ENCODE peak calls at places on chromosomes 12 and 14, in ten cellular contexts. One of them, this sample, is unnamed.

GRCh38 chr12:4308334-4308960 is 12.6 kb upstream of the TIGAR start:
- DNase-seq in tibial nerve: no peak
- DNase-seq in lower leg skin: no peak
- DNase-seq in spleen: no peak
- DNase-seq in stomach: no peak
- DNase-seq in endothelial cell of umbilical vein: no peak
- DNase-seq in IMR-90: no peak
- DNase-seq in body of pancreas: no peak
- DNase-seq in A549: no peak
- DNase-seq in uterus: no peak
- DNase-seq in this sample: no peak

GRCh38 chr14:86462193-86462592 is 932.2 kb downstream of the FLRT2 start:
- DNase-seq in tibial nerve: no peak
- DNase-seq in lower leg skin: no peak
- DNase-seq in spleen: no peak
- DNase-seq in stomach: no peak
- DNase-seq in endothelial cell of umbilical vein: no peak
- DNase-seq in IMR-90: peak
- DNase-seq in body of pancreas: peak
- DNase-seq in A549: peak
- DNase-seq in uterus: no peak
- DNase-seq in this sample: no peak

GRCh38 chr12:124441443-124442190 is 125.8 kb downstream of the NCOR2 start:
- DNase-seq in tibial nerve: no peak
- DNase-seq in lower leg skin: no peak
- DNase-seq in spleen: no peak
- DNase-seq in stomach: no peak
- DNase-seq in endothelial cell of umbilical vein: peak
- DNase-seq in IMR-90: peak
- DNase-seq in body of pancreas: no peak
- DNase-seq in A549: no peak
- DNase-seq in uterus: no peak
- DNase-seq in this sample: no peak

GRCh38 chr14:22556021-22556989 is 32.7 kb downstream of the DAD1 start:
- DNase-seq in tibial nerve: no peak
- DNase-seq in lower leg skin: peak
- DNase-seq in spleen: peak
- DNase-seq in stomach: peak
- DNase-seq in endothelial cell of umbilical vein: peak
- DNase-seq in IMR-90: peak
- DNase-seq in body of pancreas: peak
- DNase-seq in A549: no peak
- DNase-seq in uterus: peak
- DNase-seq in this sample: no peak

GRCh38 chr12:11264501-11264900 is 5.0 kb downstream of the PRB3 start:
- DNase-seq in tibial nerve: no peak
- DNase-seq in lower leg skin: no peak
- DNase-seq in spleen: no peak
- DNase-seq in stomach: no peak
- DNase-seq in endothelial cell of umbilical vein: no peak
- DNase-seq in IMR-90: no peak
- DNase-seq in body of pancreas: no peak
- DNase-seq in A549: no peak
- DNase-seq in uterus: no peak
- DNase-seq in this sample: no peak

GRCh38 chr14:19878029-19878642 is 3.2 kb downstream of the OR4K2 start:
- DNase-seq in tibial nerve: no peak
- DNase-seq in lower leg skin: no peak
- DNase-seq in spleen: no peak
- DNase-seq in stomach: no peak
- DNase-seq in endothelial cell of umbilical vein: no peak
- DNase-seq in IMR-90: no peak
- DNase-seq in body of pancreas: no peak
- DNase-seq in A549: peak
- DNase-seq in uterus: no peak
- DNase-seq in this sample: no peak

GRCh38 chr12:122946690-122947271 is 19.5 kb downstream of the ABCB9 start:
- DNase-seq in tibial nerve: peak
- DNase-seq in lower leg skin: peak
- DNase-seq in spleen: peak
- DNase-seq in stomach: peak
- DNase-seq in endothelial cell of umbilical vein: peak
- DNase-seq in IMR-90: peak
- DNase-seq in body of pancreas: peak
- DNase-seq in A549: peak
- DNase-seq in uterus: peak
- DNase-seq in this sample: peak

GRCh38 chr12:93404961-93405849 is 27.5 kb downstream of the NUDT4 start:
- DNase-seq in tibial nerve: no peak
- DNase-seq in lower leg skin: no peak
- DNase-seq in spleen: no peak
- DNase-seq in stomach: no peak
- DNase-seq in endothelial cell of umbilical vein: no peak
- DNase-seq in IMR-90: no peak
- DNase-seq in body of pancreas: no peak
- DNase-seq in A549: no peak
- DNase-seq in uterus: no peak
- DNase-seq in this sample: no peak

GRCh38 chr12:20339060-20339459 is 29.3 kb upstream of the PDE3A start:
- DNase-seq in tibial nerve: no peak
- DNase-seq in lower leg skin: no peak
- DNase-seq in spleen: no peak
- DNase-seq in stomach: no peak
- DNase-seq in endothelial cell of umbilical vein: no peak
- DNase-seq in IMR-90: no peak
- DNase-seq in body of pancreas: no peak
- DNase-seq in A549: no peak
- DNase-seq in uterus: no peak
- DNase-seq in this sample: no peak

DNA sequence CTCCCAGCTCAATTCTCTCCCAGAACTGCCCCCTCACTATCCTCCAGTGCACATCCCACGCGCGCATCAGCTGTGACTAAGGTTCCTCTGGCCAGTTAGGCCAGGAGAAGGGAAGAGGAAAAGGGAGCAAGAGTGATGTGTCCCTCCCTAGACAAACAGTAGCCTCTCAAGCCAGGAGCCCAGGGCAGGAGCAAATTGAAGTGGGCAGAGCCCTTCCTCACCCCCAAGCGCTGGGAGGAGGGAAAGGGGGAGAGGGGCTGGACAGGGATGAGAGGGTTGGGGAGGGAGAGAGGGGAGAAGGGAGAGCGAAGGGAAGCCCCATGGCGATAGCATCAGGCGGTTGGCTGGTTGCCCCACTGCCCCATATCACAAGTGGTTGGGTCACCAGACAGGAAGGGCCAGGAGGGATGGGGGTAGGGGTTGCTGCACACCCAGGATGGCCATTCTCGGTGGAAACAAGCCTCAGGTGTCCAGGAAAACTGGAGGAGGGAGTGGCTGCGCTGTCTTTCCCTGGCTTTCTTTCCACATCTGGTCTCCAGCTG is 1.1 kb downstream of the CD63 start:
- DNase-seq in tibial nerve: no peak
- DNase-seq in lower leg skin: peak
- DNase-seq in spleen: peak
- DNase-seq in stomach: peak
- DNase-seq in endothelial cell of umbilical vein: peak
- DNase-seq in IMR-90: peak
- DNase-seq in body of pancreas: peak
- DNase-seq in A549: peak
- DNase-seq in uterus: peak
- DNase-seq in this sample: no peak
- TF ChIP-seq POLR2A in tibial nerve: no peak
- TF ChIP-seq POLR2A in lower leg skin: no peak
- TF ChIP-seq POLR2A in spleen: no peak
- TF ChIP-seq POLR2A in stomach: no peak
- TF ChIP-seq POLR2A in endothelial cell of umbilical vein: peak
- TF ChIP-seq POLR2A in IMR-90: peak
- TF ChIP-seq POLR2A in body of pancreas: peak
- TF ChIP-seq POLR2A in A549: peak
- TF ChIP-seq POLR2A in uterus: no peak
- TF ChIP-seq POLR2A in this sample: no peak

DNA sequence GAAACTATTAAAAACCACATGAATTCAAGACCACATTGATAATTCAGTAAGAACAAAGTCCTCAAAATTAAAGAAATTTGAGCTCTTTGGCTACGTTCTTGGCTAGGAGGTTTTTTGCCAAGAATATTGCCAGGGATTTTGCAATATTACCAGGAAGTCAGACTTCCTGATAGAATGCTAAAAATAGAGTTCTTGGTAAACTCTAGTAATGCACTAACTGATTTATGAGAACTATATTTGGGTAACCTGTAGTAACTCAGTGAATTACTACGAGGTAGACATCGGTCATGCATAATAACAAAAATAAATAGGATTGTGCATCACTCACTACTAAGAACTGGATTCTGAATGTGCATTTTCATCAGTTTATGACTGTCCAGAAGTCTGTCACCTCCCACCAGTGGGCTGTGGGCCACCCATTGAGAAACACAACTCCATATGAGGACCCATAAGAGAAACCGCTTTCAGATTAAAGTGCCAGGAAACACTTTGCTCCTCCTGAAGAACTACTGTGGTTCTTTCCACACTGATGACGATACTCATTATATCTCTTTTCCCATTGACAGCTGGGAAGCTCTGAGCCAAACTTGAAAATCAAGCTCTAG is 116.7 kb downstream of the BCL11B start:
- DNase-seq in tibial nerve: no peak
- DNase-seq in lower leg skin: peak
- DNase-seq in spleen: no peak
- DNase-seq in stomach: no peak
- DNase-seq in endothelial cell of umbilical vein: no peak
- DNase-seq in IMR-90: no peak
- DNase-seq in body of pancreas: no peak
- DNase-seq in A549: no peak
- DNase-seq in uterus: no peak
- DNase-seq in this sample: no peak
- H3K4me3 ChIP-seq in tibial nerve: no peak
- H3K4me3 ChIP-seq in lower leg skin: no peak
- H3K4me3 ChIP-seq in spleen: no peak
- H3K4me3 ChIP-seq in stomach: no peak
- H3K4me3 ChIP-seq in endothelial cell of umbilical vein: no peak
- H3K4me3 ChIP-seq in IMR-90: no peak
- H3K4me3 ChIP-seq in body of pancreas: no peak
- H3K4me3 ChIP-seq in A549: no peak
- H3K4me3 ChIP-seq in uterus: no peak
- H3K4me3 ChIP-seq in this sample: no peak

DNA sequence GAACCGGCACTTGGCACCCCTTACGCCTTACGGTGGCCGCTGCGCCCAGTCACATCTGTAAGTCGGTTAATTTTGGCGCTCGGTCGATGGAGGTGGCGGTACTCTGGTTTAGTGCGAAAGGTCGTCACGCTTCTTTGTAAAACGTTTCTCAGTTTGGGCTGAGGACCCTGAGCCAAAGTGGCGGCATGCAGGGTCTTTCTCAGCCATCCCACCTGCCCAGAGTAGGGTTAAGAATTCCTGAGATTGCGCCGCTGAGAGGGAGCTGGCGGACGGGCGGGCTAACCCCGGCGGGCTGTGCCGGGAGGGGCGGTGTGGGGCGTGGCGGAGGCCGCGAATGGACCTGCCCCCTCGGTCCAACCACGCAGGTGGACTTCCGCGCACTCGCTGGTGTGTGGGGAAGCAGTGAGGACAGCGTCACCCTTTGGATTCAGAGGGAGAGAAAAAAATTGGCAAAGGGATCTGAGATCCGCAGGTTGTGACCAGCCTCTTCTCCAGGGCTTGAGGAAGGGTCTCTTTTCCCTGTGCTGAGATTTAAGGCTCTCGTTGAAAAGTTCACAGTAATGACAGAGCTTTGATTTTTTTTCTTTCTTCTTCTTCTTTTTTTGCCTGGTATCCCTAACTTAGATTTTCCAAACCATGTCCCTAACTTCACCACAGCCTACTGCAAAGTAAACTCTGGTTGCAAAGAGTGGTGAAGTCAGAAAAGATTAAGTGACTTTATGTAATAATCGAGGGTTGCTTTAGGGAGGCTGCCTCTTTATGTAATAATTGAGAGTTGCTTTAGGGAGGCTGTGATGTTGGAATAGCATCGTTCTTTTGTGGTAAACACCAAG is 602 bp upstream of the FBXO33 start:
- DNase-seq in tibial nerve: peak
- DNase-seq in lower leg skin: peak
- DNase-seq in spleen: peak
- DNase-seq in stomach: peak
- DNase-seq in endothelial cell of umbilical vein: peak
- DNase-seq in IMR-90: peak
- DNase-seq in body of pancreas: peak
- DNase-seq in A549: peak
- DNase-seq in uterus: peak
- DNase-seq in this sample: peak
- TF ChIP-seq POLR2A in tibial nerve: peak
- TF ChIP-seq POLR2A in lower leg skin: no peak
- TF ChIP-seq POLR2A in spleen: peak
- TF ChIP-seq POLR2A in stomach: peak
- TF ChIP-seq POLR2A in endothelial cell of umbilical vein: peak
- TF ChIP-seq POLR2A in IMR-90: no peak
- TF ChIP-seq POLR2A in body of pancreas: peak
- TF ChIP-seq POLR2A in A549: peak
- TF ChIP-seq POLR2A in uterus: no peak
- TF ChIP-seq POLR2A in this sample: peak

GRCh38 chr14:100905166-100905565 is 1.6 kb upstream of the RTL1 start:
- DNase-seq in tibial nerve: no peak
- DNase-seq in lower leg skin: no peak
- DNase-seq in spleen: no peak
- DNase-seq in stomach: no peak
- DNase-seq in endothelial cell of umbilical vein: no peak
- DNase-seq in IMR-90: no peak
- DNase-seq in body of pancreas: no peak
- DNase-seq in A549: no peak
- DNase-seq in uterus: no peak
- DNase-seq in this sample: no peak

GRCh38 chr14:100903672-100904185 is at the start of gene RTL1:
- DNase-seq in tibial nerve: no peak
- DNase-seq in lower leg skin: no peak
- DNase-seq in spleen: peak
- DNase-seq in stomach: no peak
- DNase-seq in endothelial cell of umbilical vein: no peak
- DNase-seq in IMR-90: no peak
- DNase-seq in body of pancreas: no peak
- DNase-seq in A549: no peak
- DNase-seq in uterus: no peak
- DNase-seq in this sample: peak

GRCh38 chr14:100902792-100903191 is 730 bp downstream of the RTL1 start:
- DNase-seq in tibial nerve: no peak
- DNase-seq in lower leg skin: no peak
- DNase-seq in spleen: peak
- DNase-seq in stomach: no peak
- DNase-seq in endothelial cell of umbilical vein: no peak
- DNase-seq in IMR-90: no peak
- DNase-seq in body of pancreas: no peak
- DNase-seq in A549: no peak
- DNase-seq in uterus: no peak
- DNase-seq in this sample: peak

GRCh38 chr14:100906420-100906819 is 2.9 kb upstream of the RTL1 start:
- DNase-seq in tibial nerve: no peak
- DNase-seq in lower leg skin: no peak
- DNase-seq in spleen: no peak
- DNase-seq in stomach: no peak
- DNase-seq in endothelial cell of umbilical vein: no peak
- DNase-seq in IMR-90: no peak
- DNase-seq in body of pancreas: no peak
- DNase-seq in A549: no peak
- DNase-seq in uterus: no peak
- DNase-seq in this sample: no peak

GRCh38 chr14:100904307-100905019 is 941 bp upstream of the RTL1 start:
- DNase-seq in tibial nerve: no peak
- DNase-seq in lower leg skin: peak
- DNase-seq in spleen: no peak
- DNase-seq in stomach: no peak
- DNase-seq in endothelial cell of umbilical vein: no peak
- DNase-seq in IMR-90: no peak
- DNase-seq in body of pancreas: no peak
- DNase-seq in A549: peak
- DNase-seq in uterus: no peak
- DNase-seq in this sample: no peak
- H3K4me3 ChIP-seq in tibial nerve: no peak
- H3K4me3 ChIP-seq in lower leg skin: no peak
- H3K4me3 ChIP-seq in spleen: no peak
- H3K4me3 ChIP-seq in stomach: no peak
- H3K4me3 ChIP-seq in endothelial cell of umbilical vein: no peak
- H3K4me3 ChIP-seq in IMR-90: no peak
- H3K4me3 ChIP-seq in body of pancreas: no peak
- H3K4me3 ChIP-seq in A549: no peak
- H3K4me3 ChIP-seq in uterus: peak
- H3K4me3 ChIP-seq in this sample: no peak